ENCODE peak calls at places on chromosome X, in six cellular contexts. Y is iPS DF 6.9; F is IMR-90; G is CD4-positive, alpha-beta T cell; H is lower lobe of right lung; S is Peyer's patch. I is an unnamed sample.

GRCh38 chrX:109783712-109784109 is 50.7 kb upstream of the ACSL4 start:
- DNase-seq in F (no peak), S (no peak), G (no peak), H (no peak), Y (no peak), I (no peak)

GRCh38 chrX:17376381-17377046 is 1.5 kb downstream of the NHS start:
- DNase-seq in G (no peak), S (no peak), F (no peak), Y (no peak), H (no peak), I (no peak)

GRCh38 chrX:13647709-13648212 is 5.2 kb upstream of the TCEANC start:
- DNase-seq in Y (no peak), H (peak; percentile 69), F (peak; percentile 89), G (peak; percentile 52), S (peak; percentile 88), I (peak; percentile 67)

GRCh38 chrX:100600769-100601168 is 16.0 kb downstream of the TNMD start:
- DNase-seq in Y (no peak), G (no peak), S (no peak), F (no peak), H (no peak), I (no peak)

GRCh38 chrX:38798956-38799355 is 2.3 kb upstream of the MID1IP1 start:
- DNase-seq in S (no peak), F (peak; percentile 72), G (no peak), H (no peak), Y (no peak), I (no peak)

GRCh38 chrX:17474892-17475291 is 99.9 kb downstream of the NHS start:
- DNase-seq in G (no peak), F (peak; percentile 55), Y (no peak), H (no peak), S (no peak), I (no peak)

GRCh38 chrX:7077910-7078245 is 69.6 kb upstream of the STS start:
- DNase-seq in H (no peak), G (no peak), F (no peak), Y (no peak), S (no peak), I (no peak)

GRCh38 chrX:9708086-9708485 is 57.6 kb downstream of the GPR143 start:
- DNase-seq in S (no peak), Y (no peak), G (no peak), F (no peak), H (no peak), I (no peak)

GRCh38 chrX:118824173-118824782 is 654 bp downstream of the ZCCHC12 start:
- DNase-seq in H (no peak), F (no peak), S (no peak), G (no peak), Y (no peak), I (no peak)

GRCh38 chrX:7711167-7711566 is 131.8 kb upstream of the VCX start:
- DNase-seq in H (no peak), F (no peak), S (no peak), Y (no peak), G (no peak), I (no peak)

GRCh38 chrX:37905436-37906147 is 58.2 kb upstream of the DYNLT3 start:
- DNase-seq in Y (peak; percentile 7), S (no peak), G (no peak), F (peak; percentile 30), H (no peak), I (peak; percentile 17)

GRCh38 chrX:154804957-154805695 is at the start of gene MPP1:
- DNase-seq in G (peak; percentile 64), Y (no peak), F (peak; percentile 66), S (peak; percentile 89), H (peak; percentile 83), I (peak; percentile 62)

GRCh38 chrX:31858915-31859314 is 787.1 kb upstream of the FTHL17 start:
- DNase-seq in S (no peak), H (no peak), G (no peak), F (no peak), Y (no peak), I (no peak)